ENCODE peak calls at places on chromosomes 5 and 9, in ten cellular contexts. One of them, this sample, is unnamed.

GRCh38 chr9:92610470-92611420 is 59.2 kb downstream of the IPPK start:
- DNase-seq in ovary: no peak
- DNase-seq in heart left ventricle: peak
- DNase-seq in pancreas: peak
- DNase-seq in brain microvascular endothelial cell: no peak
- DNase-seq in tibial nerve: no peak
- DNase-seq in uterus: peak
- DNase-seq in right lobe of liver: no peak
- DNase-seq in CD8-positive, alpha-beta memory T cell: no peak
- DNase-seq in PC-9: no peak
- DNase-seq in this sample: no peak

GRCh38 chr5:132279801-132280200 is 14.4 kb upstream of the SLC22A4 start:
- DNase-seq in ovary: no peak
- DNase-seq in heart left ventricle: no peak
- DNase-seq in pancreas: no peak
- DNase-seq in brain microvascular endothelial cell: no peak
- DNase-seq in tibial nerve: no peak
- DNase-seq in uterus: no peak
- DNase-seq in right lobe of liver: peak
- DNase-seq in CD8-positive, alpha-beta memory T cell: no peak
- DNase-seq in PC-9: no peak
- DNase-seq in this sample: no peak

GRCh38 chr9:5388026-5388806 is 48.5 kb upstream of the RLN1 start:
- DNase-seq in ovary: no peak
- DNase-seq in heart left ventricle: no peak
- DNase-seq in pancreas: no peak
- DNase-seq in brain microvascular endothelial cell: peak
- DNase-seq in tibial nerve: no peak
- DNase-seq in uterus: no peak
- DNase-seq in right lobe of liver: no peak
- DNase-seq in CD8-positive, alpha-beta memory T cell: no peak
- DNase-seq in PC-9: no peak
- DNase-seq in this sample: no peak

GRCh38 chr5:475704-476101 is 32.7 kb downstream of the EXOC3 start:
- DNase-seq in ovary: no peak
- DNase-seq in heart left ventricle: no peak
- DNase-seq in pancreas: peak
- DNase-seq in brain microvascular endothelial cell: no peak
- DNase-seq in tibial nerve: no peak
- DNase-seq in uterus: no peak
- DNase-seq in right lobe of liver: no peak
- DNase-seq in CD8-positive, alpha-beta memory T cell: no peak
- DNase-seq in PC-9: no peak
- DNase-seq in this sample: no peak

GRCh38 chr5:1429066-1429465 is 16.2 kb downstream of the SLC6A3 start:
- DNase-seq in ovary: no peak
- DNase-seq in heart left ventricle: no peak
- DNase-seq in pancreas: no peak
- DNase-seq in brain microvascular endothelial cell: no peak
- DNase-seq in tibial nerve: no peak
- DNase-seq in uterus: no peak
- DNase-seq in right lobe of liver: peak
- DNase-seq in CD8-positive, alpha-beta memory T cell: no peak
- DNase-seq in PC-9: no peak
- DNase-seq in this sample: no peak

GRCh38 chr5:150541895-150542294 is 34.0 kb downstream of the NDST1 start:
- DNase-seq in ovary: no peak
- DNase-seq in heart left ventricle: no peak
- DNase-seq in pancreas: no peak
- DNase-seq in brain microvascular endothelial cell: no peak
- DNase-seq in tibial nerve: no peak
- DNase-seq in uterus: no peak
- DNase-seq in right lobe of liver: no peak
- DNase-seq in CD8-positive, alpha-beta memory T cell: no peak
- DNase-seq in PC-9: no peak
- DNase-seq in this sample: no peak

GRCh38 chr9:127970401-127971313 is 10.1 kb downstream of the EEIG1 start:
- DNase-seq in ovary: no peak
- DNase-seq in heart left ventricle: no peak
- DNase-seq in pancreas: no peak
- DNase-seq in brain microvascular endothelial cell: no peak
- DNase-seq in tibial nerve: no peak
- DNase-seq in uterus: no peak
- DNase-seq in right lobe of liver: no peak
- DNase-seq in CD8-positive, alpha-beta memory T cell: peak
- DNase-seq in PC-9: peak
- DNase-seq in this sample: peak

GRCh38 chr9:126624453-126624872 is 10.7 kb downstream of the LMX1B start:
- DNase-seq in ovary: no peak
- DNase-seq in heart left ventricle: no peak
- DNase-seq in pancreas: no peak
- DNase-seq in brain microvascular endothelial cell: no peak
- DNase-seq in tibial nerve: no peak
- DNase-seq in uterus: no peak
- DNase-seq in right lobe of liver: no peak
- DNase-seq in CD8-positive, alpha-beta memory T cell: no peak
- DNase-seq in PC-9: no peak
- DNase-seq in this sample: no peak

GRCh38 chr9:120578614-120579013 is 1.4 kb downstream of the CDK5RAP2 start:
- DNase-seq in ovary: no peak
- DNase-seq in heart left ventricle: no peak
- DNase-seq in pancreas: no peak
- DNase-seq in brain microvascular endothelial cell: no peak
- DNase-seq in tibial nerve: no peak
- DNase-seq in uterus: no peak
- DNase-seq in right lobe of liver: no peak
- DNase-seq in CD8-positive, alpha-beta memory T cell: no peak
- DNase-seq in PC-9: no peak
- DNase-seq in this sample: no peak

GRCh38 chr9:109277451-109277850 is 43.4 kb downstream of the EPB41L4B start:
- DNase-seq in ovary: no peak
- DNase-seq in heart left ventricle: no peak
- DNase-seq in pancreas: peak
- DNase-seq in brain microvascular endothelial cell: no peak
- DNase-seq in tibial nerve: no peak
- DNase-seq in uterus: no peak
- DNase-seq in right lobe of liver: peak
- DNase-seq in CD8-positive, alpha-beta memory T cell: no peak
- DNase-seq in PC-9: no peak
- DNase-seq in this sample: no peak

GRCh38 chr9:18941060-18941746 is 91.8 kb downstream of the SAXO1 start:
- DNase-seq in ovary: no peak
- DNase-seq in heart left ventricle: no peak
- DNase-seq in pancreas: no peak
- DNase-seq in brain microvascular endothelial cell: no peak
- DNase-seq in tibial nerve: no peak
- DNase-seq in uterus: no peak
- DNase-seq in right lobe of liver: no peak
- DNase-seq in CD8-positive, alpha-beta memory T cell: no peak
- DNase-seq in PC-9: no peak
- DNase-seq in this sample: no peak

GRCh38 chr9:104983491-104983890 is 55.5 kb upstream of the ABCA1 start:
- DNase-seq in ovary: no peak
- DNase-seq in heart left ventricle: no peak
- DNase-seq in pancreas: no peak
- DNase-seq in brain microvascular endothelial cell: no peak
- DNase-seq in tibial nerve: no peak
- DNase-seq in uterus: no peak
- DNase-seq in right lobe of liver: no peak
- DNase-seq in CD8-positive, alpha-beta memory T cell: no peak
- DNase-seq in PC-9: no peak
- DNase-seq in this sample: no peak

GRCh38 chr9:79256691-79257213 is 315.0 kb upstream of the TLE4 start:
- DNase-seq in ovary: no peak
- DNase-seq in heart left ventricle: no peak
- DNase-seq in pancreas: no peak
- DNase-seq in brain microvascular endothelial cell: no peak
- DNase-seq in tibial nerve: no peak
- DNase-seq in uterus: no peak
- DNase-seq in right lobe of liver: no peak
- DNase-seq in CD8-positive, alpha-beta memory T cell: no peak
- DNase-seq in PC-9: no peak
- DNase-seq in this sample: no peak

GRCh38 chr5:154943527-154943926 is 2.7 kb downstream of the MRPL22 start:
- DNase-seq in ovary: no peak
- DNase-seq in heart left ventricle: no peak
- DNase-seq in pancreas: no peak
- DNase-seq in brain microvascular endothelial cell: no peak
- DNase-seq in tibial nerve: no peak
- DNase-seq in uterus: no peak
- DNase-seq in right lobe of liver: no peak
- DNase-seq in CD8-positive, alpha-beta memory T cell: no peak
- DNase-seq in PC-9: no peak
- DNase-seq in this sample: no peak

GRCh38 chr5:133688386-133688785 is 76.0 kb upstream of the FSTL4 start:
- DNase-seq in ovary: no peak
- DNase-seq in heart left ventricle: no peak
- DNase-seq in pancreas: no peak
- DNase-seq in brain microvascular endothelial cell: no peak
- DNase-seq in tibial nerve: no peak
- DNase-seq in uterus: no peak
- DNase-seq in right lobe of liver: no peak
- DNase-seq in CD8-positive, alpha-beta memory T cell: no peak
- DNase-seq in PC-9: no peak
- DNase-seq in this sample: no peak

GRCh38 chr5:152372875-152373274 is 32.2 kb downstream of the NMUR2 start:
- DNase-seq in ovary: no peak
- DNase-seq in heart left ventricle: no peak
- DNase-seq in pancreas: no peak
- DNase-seq in brain microvascular endothelial cell: no peak
- DNase-seq in tibial nerve: no peak
- DNase-seq in uterus: no peak
- DNase-seq in right lobe of liver: no peak
- DNase-seq in CD8-positive, alpha-beta memory T cell: no peak
- DNase-seq in PC-9: no peak
- DNase-seq in this sample: no peak

GRCh38 chr5:16995372-16995771 is 59.3 kb upstream of the MYO10 start:
- DNase-seq in ovary: no peak
- DNase-seq in heart left ventricle: no peak
- DNase-seq in pancreas: no peak
- DNase-seq in brain microvascular endothelial cell: no peak
- DNase-seq in tibial nerve: no peak
- DNase-seq in uterus: no peak
- DNase-seq in right lobe of liver: no peak
- DNase-seq in CD8-positive, alpha-beta memory T cell: no peak
- DNase-seq in PC-9: no peak
- DNase-seq in this sample: no peak

GRCh38 chr5:149063017-149063687 is at the start of gene SH3TC2:
- DNase-seq in ovary: no peak
- DNase-seq in heart left ventricle: peak
- DNase-seq in pancreas: peak
- DNase-seq in brain microvascular endothelial cell: peak
- DNase-seq in tibial nerve: no peak
- DNase-seq in uterus: no peak
- DNase-seq in right lobe of liver: no peak
- DNase-seq in CD8-positive, alpha-beta memory T cell: no peak
- DNase-seq in PC-9: peak
- DNase-seq in this sample: no peak

GRCh38 chr5:78530342-78531096 is 118.1 kb downstream of the LHFPL2 start:
- DNase-seq in ovary: no peak
- DNase-seq in heart left ventricle: no peak
- DNase-seq in pancreas: no peak
- DNase-seq in brain microvascular endothelial cell: peak
- DNase-seq in tibial nerve: no peak
- DNase-seq in uterus: no peak
- DNase-seq in right lobe of liver: no peak
- DNase-seq in CD8-positive, alpha-beta memory T cell: no peak
- DNase-seq in PC-9: peak
- DNase-seq in this sample: no peak

GRCh38 chr9:131436386-131436785 is 42.5 kb downstream of the PRRC2B start:
- DNase-seq in ovary: no peak
- DNase-seq in heart left ventricle: peak
- DNase-seq in pancreas: no peak
- DNase-seq in brain microvascular endothelial cell: peak
- DNase-seq in tibial nerve: no peak
- DNase-seq in uterus: no peak
- DNase-seq in right lobe of liver: no peak
- DNase-seq in CD8-positive, alpha-beta memory T cell: no peak
- DNase-seq in PC-9: no peak
- DNase-seq in this sample: no peak
- H3K27ac ChIP-seq in ovary: no peak
- H3K27ac ChIP-seq in heart left ventricle: peak
- H3K27ac ChIP-seq in pancreas: no peak
- H3K27ac ChIP-seq in brain microvascular endothelial cell: peak
- H3K27ac ChIP-seq in tibial nerve: no peak
- H3K27ac ChIP-seq in uterus: no peak
- H3K27ac ChIP-seq in right lobe of liver: no peak
- H3K27ac ChIP-seq in CD8-positive, alpha-beta memory T cell: no peak
- H3K27ac ChIP-seq in PC-9: no peak
- H3K27ac ChIP-seq in this sample: no peak

GRCh38 chr5:61631438-61631941 is 299.4 kb downstream of the ZSWIM6 start:
- DNase-seq in ovary: peak
- DNase-seq in heart left ventricle: peak
- DNase-seq in pancreas: no peak
- DNase-seq in brain microvascular endothelial cell: peak
- DNase-seq in tibial nerve: peak
- DNase-seq in uterus: no peak
- DNase-seq in right lobe of liver: no peak
- DNase-seq in CD8-positive, alpha-beta memory T cell: no peak
- DNase-seq in PC-9: no peak
- DNase-seq in this sample: no peak
- H3K4me3 ChIP-seq in ovary: no peak
- H3K4me3 ChIP-seq in heart left ventricle: peak
- H3K4me3 ChIP-seq in pancreas: no peak
- H3K4me3 ChIP-seq in brain microvascular endothelial cell: peak
- H3K4me3 ChIP-seq in tibial nerve: no peak
- H3K4me3 ChIP-seq in uterus: no peak
- H3K4me3 ChIP-seq in right lobe of liver: no peak
- H3K4me3 ChIP-seq in CD8-positive, alpha-beta memory T cell: no peak
- H3K4me3 ChIP-seq in PC-9: no peak
- H3K4me3 ChIP-seq in this sample: no peak

GRCh38 chr9:97046228-97046627 is 7.3 kb upstream of the CTSV start:
- DNase-seq in ovary: no peak
- DNase-seq in heart left ventricle: no peak
- DNase-seq in pancreas: peak
- DNase-seq in brain microvascular endothelial cell: no peak
- DNase-seq in tibial nerve: no peak
- DNase-seq in uterus: no peak
- DNase-seq in right lobe of liver: no peak
- DNase-seq in CD8-positive, alpha-beta memory T cell: no peak
- DNase-seq in PC-9: peak
- DNase-seq in this sample: no peak
- H3K27ac ChIP-seq in ovary: no peak
- H3K27ac ChIP-seq in heart left ventricle: no peak
- H3K27ac ChIP-seq in pancreas: peak
- H3K27ac ChIP-seq in brain microvascular endothelial cell: no peak
- H3K27ac ChIP-seq in tibial nerve: no peak
- H3K27ac ChIP-seq in uterus: no peak
- H3K27ac ChIP-seq in right lobe of liver: no peak
- H3K27ac ChIP-seq in CD8-positive, alpha-beta memory T cell: no peak
- H3K27ac ChIP-seq in PC-9: peak
- H3K27ac ChIP-seq in this sample: no peak

GRCh38 chr5:141560141-141560540 is 58.7 kb downstream of the DIAPH1 start:
- DNase-seq in ovary: no peak
- DNase-seq in heart left ventricle: no peak
- DNase-seq in pancreas: no peak
- DNase-seq in brain microvascular endothelial cell: no peak
- DNase-seq in tibial nerve: no peak
- DNase-seq in uterus: peak
- DNase-seq in right lobe of liver: no peak
- DNase-seq in CD8-positive, alpha-beta memory T cell: no peak
- DNase-seq in PC-9: no peak
- DNase-seq in this sample: no peak
- H3K4me3 ChIP-seq in ovary: no peak
- H3K4me3 ChIP-seq in heart left ventricle: peak
- H3K4me3 ChIP-seq in pancreas: no peak
- H3K4me3 ChIP-seq in brain microvascular endothelial cell: no peak
- H3K4me3 ChIP-seq in tibial nerve: no peak
- H3K4me3 ChIP-seq in uterus: no peak
- H3K4me3 ChIP-seq in right lobe of liver: no peak
- H3K4me3 ChIP-seq in CD8-positive, alpha-beta memory T cell: no peak
- H3K4me3 ChIP-seq in PC-9: no peak
- H3K4me3 ChIP-seq in this sample: no peak

This sample was measured in Peyer's patch.